ENCODE peak calls at places on chromosomes 5 and 9, in four cellular contexts. K, P, T and S are unnamed samples.

GRCh38 chr5:95760291-95761191 is 29.4 kb downstream of the RHOBTB3 start:
- DNase-seq in K (no peak), T (peak), P (no peak), S (peak)

GRCh38 chr5:72378636-72379289 is 58.6 kb downstream of the PTCD2 start:
- DNase-seq in K (no peak), T (peak), P (no peak), S (peak)

GRCh38 chr9:99105152-99106043 is 485 bp downstream of the TGFBR1 start:
- DNase-seq in K (peak), T (peak), P (peak), S (peak)

GRCh38 chr5:65483474-65484346 is 2.0 kb upstream of the ADAMTS6 start:
- DNase-seq in T (peak), K (no peak), P (no peak), S (peak)

GRCh38 chr5:2178528-2178927 is 295.8 kb upstream of the IRX4 start:
- DNase-seq in T (no peak), K (no peak), P (no peak), S (no peak)

GRCh38 chr5:148808864-148809642 is 17.4 kb upstream of the ADRB2 start:
- DNase-seq in K (no peak), P (peak), T (no peak), S (no peak)

GRCh38 chr9:99513441-99514112 is 291.5 kb downstream of the SEC61B start:
- DNase-seq in T (no peak), K (no peak), P (no peak), S (no peak)

GRCh38 chr5:167688731-167689130 is 602.7 kb upstream of the WWC1 start:
- DNase-seq in T (no peak), K (no peak), P (no peak), S (no peak)

GRCh38 chr9:6656901-6657300 is 11.4 kb upstream of the GLDC start:
- DNase-seq in K (no peak), P (no peak), T (no peak), S (no peak)

GRCh38 chr9:19938990-19939736 is 150.3 kb upstream of the SLC24A2 start:
- DNase-seq in P (no peak), T (peak), K (no peak), S (no peak)

GRCh38 chr5:161302557-161302956 is 244.0 kb downstream of the GABRB2 start:
- DNase-seq in K (no peak), P (no peak), T (no peak), S (no peak)

GRCh38 chr9:131475111-131475955 is 27.4 kb upstream of the POMT1 start:
- DNase-seq in K (no peak), T (no peak), P (no peak), S (no peak)

GRCh38 chr9:128940271-128940921 is 7.0 kb downstream of the DOLK start:
- DNase-seq in P (no peak), K (no peak), T (no peak), S (no peak)

GRCh38 chr5:62762503-62762902 is 183.9 kb downstream of the LRRC70 start:
- DNase-seq in T (no peak), P (no peak), K (no peak), S (no peak)

GRCh38 chr9:77712533-77713130 is 64.5 kb upstream of the GNA14 start:
- DNase-seq in K (no peak), T (peak), P (no peak), S (peak)

GRCh38 chr5:151132959-151133358 is 24.6 kb downstream of the ANXA6 start:
- DNase-seq in P (no peak), K (no peak), T (no peak), S (no peak)

GRCh38 chr5:1161832-1162229 is 39.6 kb upstream of the SLC6A19 start:
- DNase-seq in P (no peak), K (peak), T (no peak), S (no peak)

GRCh38 chr5:127011961-127012644 is 18.3 kb downstream of the MARCHF3 start:
- DNase-seq in T (peak), K (no peak), P (no peak), S (no peak)

GRCh38 chr9:12604154-12604825 is 88.9 kb upstream of the TYRP1 start:
- DNase-seq in K (no peak), T (peak), P (no peak), S (peak)

GRCh38 chr5:44048268-44048984 is 340.8 kb downstream of the FGF10 start:
- DNase-seq in T (no peak), K (no peak), P (no peak), S (no peak)

GRCh38 chr5:53069626-53070025 is 39.9 kb downstream of the MOCS2 start:
- DNase-seq in K (no peak), P (peak), T (peak), S (peak)

GRCh38 chr5:179296150-179296821 is 49.0 kb downstream of the ADAMTS2 start:
- DNase-seq in P (no peak), K (no peak), T (no peak), S (no peak)

GRCh38 chr9:136953771-136954269 is 1.7 kb downstream of the LCN12 start:
- DNase-seq in K (no peak), T (no peak), P (no peak), S (no peak)

GRCh38 chr9:82489579-82489915 is 501.0 kb downstream of the SPATA31D1 start:
- DNase-seq in P (no peak), T (peak), K (no peak), S (no peak)

GRCh38 chr5:161804263-161804662 is 43.7 kb upstream of the GABRA1 start:
- DNase-seq in K (no peak), P (no peak), T (no peak), S (no peak)

GRCh38 chr5:149951138-149951749 is 6.7 kb upstream of the PDE6A start:
- DNase-seq in T (no peak), K (no peak), P (no peak), S (no peak)

GRCh38 chr5:172179032-172179989 is 8.7 kb downstream of the STK10 start:
- DNase-seq in K (no peak), P (peak), T (peak), S (peak)

GRCh38 chr5:44887722-44888121 is 79.0 kb downstream of the MRPS30 start:
- DNase-seq in P (no peak), T (no peak), K (no peak), S (no peak)

GRCh38 chr9:132538071-132538470 is 44.3 kb upstream of the BARHL1 start:
- DNase-seq in T (no peak), P (no peak), K (no peak), S (no peak)

GRCh38 chr5:175216991-175217390 is 227.0 kb downstream of the DRD1 start:
- DNase-seq in K (no peak), T (peak), P (no peak), S (peak)

GRCh38 chr9:90965911-90966290 is 164.3 kb downstream of the SYK start:
- DNase-seq in T (no peak), K (no peak), P (no peak), S (no peak)

GRCh38 chr9:132651259-132651658 is 18.5 kb downstream of the DDX31 start:
- DNase-seq in P (no peak), K (no peak), T (peak), S (peak)

GRCh38 chr5:163407034-163407652 is 30.3 kb upstream of the CCNG1 start:
- DNase-seq in P (no peak), T (peak), K (no peak), S (peak)

GRCh38 chr5:135662104-135662503 is 83.3 kb upstream of the CXCL14 start:
- DNase-seq in T (no peak), P (no peak), K (no peak), S (no peak)